ENCODE peak calls at places on chromosomes 16 and 17, in eight cellular contexts. B is fibroblast of lung, Q is astrocyte, K is neural progenitor cell, W is right lobe of liver, Y is uterus, X is AG10803, N is HCT116. A is an unnamed sample.
A peak's percentile ranks its signal among the peaks of the same experiment; 100 is the strongest.

GRCh38 chr16:71297252-71297651 is 8.1 kb upstream of the CMTR2 start:
- DNase-seq in W (no peak), N (no peak), Y (no peak), X (no peak), K (no peak), B (no peak), Q (no peak), A (no peak)

GRCh38 chr17:79981661-79982101 is 54.0 kb downstream of the TBC1D16 start:
- DNase-seq in W (peak; percentile 32), B (no peak), X (no peak), Y (no peak), K (peak; percentile 72), Q (no peak), N (no peak), A (no peak)

GRCh38 chr17:65137076-65137935 is at the start of gene RGS9:
- DNase-seq in Q (no peak), Y (peak; percentile 83), W (peak; percentile 89), K (peak; percentile 91), X (peak; percentile 45), N (peak; percentile 84), B (peak; percentile 57), A (peak; percentile 59)

GRCh38 chr17:7133424-7133823 is 18.8 kb upstream of the ASGR2 start:
- DNase-seq in N (no peak), Q (no peak), W (no peak), X (no peak), B (no peak), K (peak; percentile 79), Y (no peak), A (peak; percentile 14)

GRCh38 chr16:63527404-63527803 is 1491.2 kb upstream of the CDH8 start:
- DNase-seq in W (no peak), Y (no peak), N (no peak), X (no peak), K (no peak), B (no peak), Q (no peak), A (no peak)

GRCh38 chr17:5897320-5897911 is 172.8 kb upstream of the WSCD1 start:
- DNase-seq in K (peak; percentile 75), Y (no peak), Q (peak; percentile 4), W (no peak), B (no peak), X (no peak), N (no peak), A (no peak)

GRCh38 chr16:25213709-25214416 is 2.9 kb upstream of the AQP8 start:
- DNase-seq in Q (no peak), X (no peak), K (no peak), W (no peak), N (no peak), Y (no peak), B (no peak), A (no peak)

GRCh38 chr16:89378947-89379771 is 111.2 kb downstream of the ANKRD11 start:
- DNase-seq in N (no peak), W (peak; percentile 35), X (no peak), B (no peak), Y (no peak), Q (no peak), K (no peak), A (no peak)

GRCh38 chr16:72285728-72286127 is 113.8 kb upstream of the PMFBP1 start:
- DNase-seq in B (peak; percentile 54), K (no peak), N (no peak), Q (peak; percentile 14), Y (no peak), X (no peak), W (no peak), A (peak; percentile 69)

GRCh38 chr17:30104575-30105339 is 11.9 kb upstream of the NSRP1 start:
- DNase-seq in Q (peak; percentile 52), B (peak; percentile 83), Y (peak; percentile 80), N (peak; percentile 76), W (peak; percentile 68), K (peak; percentile 95), X (peak; percentile 80), A (peak; percentile 85)

GRCh38 chr16:81585785-81586184 is 141.2 kb downstream of the CMIP start:
- DNase-seq in X (no peak), K (peak; percentile 49), W (no peak), N (peak; percentile 64), Q (no peak), B (no peak), Y (no peak), A (peak; percentile 8)

GRCh38 chr17:82230627-82231311 is 1.9 kb downstream of the SLC16A3 start:
- DNase-seq in X (peak; percentile 85), Y (peak; percentile 82), N (no peak), Q (peak; percentile 60), W (peak; percentile 91), K (peak; percentile 88), B (peak; percentile 90), A (peak; percentile 95)
- TF ChIP-seq CTCF in X (peak; percentile 28), Y (peak; percentile 74), N (peak; percentile 54), Q (peak; percentile 4), W (peak; percentile 45), K (peak; percentile 58), B (peak; percentile 29), A (peak; percentile 46)

GRCh38 chr16:50946606-50947005 is 204.5 kb downstream of the SALL1 start:
- DNase-seq in N (no peak), K (no peak), Q (no peak), X (no peak), Y (no peak), B (no peak), W (no peak), A (no peak)

GRCh38 chr16:50946098-50946497 is 204.2 kb downstream of the CYLD start:
- DNase-seq in K (no peak), Q (no peak), Y (no peak), X (no peak), N (no peak), B (no peak), W (no peak), A (no peak)

GRCh38 chr16:50948268-50948667 is 202.8 kb downstream of the SALL1 start:
- DNase-seq in Y (no peak), Q (no peak), N (no peak), K (no peak), W (no peak), X (no peak), B (no peak), A (no peak)

GRCh38 chr16:50945136-50945535 is 203.2 kb downstream of the CYLD start:
- DNase-seq in K (no peak), Y (no peak), X (no peak), W (no peak), N (no peak), B (no peak), Q (no peak), A (no peak)

DNA sequence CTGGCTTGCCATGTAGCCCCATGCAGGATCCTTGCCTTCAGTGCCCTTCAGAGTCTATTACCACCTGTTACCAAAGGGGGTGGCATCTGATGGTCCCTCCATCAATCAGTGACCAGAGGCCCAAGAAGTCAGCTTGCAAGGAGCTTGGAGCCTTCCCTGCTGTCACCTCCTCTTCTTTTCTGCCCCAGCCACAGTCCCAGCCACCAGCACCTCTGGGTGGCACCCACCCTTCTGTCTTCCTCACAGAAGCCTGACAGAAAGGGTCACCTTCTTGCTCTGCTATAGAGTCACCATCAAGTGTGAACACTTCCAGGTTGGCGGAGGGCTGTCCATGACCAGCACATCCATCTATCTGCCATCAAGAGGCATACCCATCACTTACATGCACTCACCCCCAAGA is 203.2 kb downstream of the SALL1 start:
- DNase-seq in W (no peak), Y (no peak), N (no peak), X (no peak), K (no peak), Q (no peak), B (no peak), A (no peak)
- H3K4me3 ChIP-seq in W (no peak overlapping the region), Y (no peak overlapping the region), N (no peak overlapping the region), X (no peak overlapping the region), K (no peak overlapping the region), Q (no peak overlapping the region), B (no peak overlapping the region), A (no peak overlapping the region)

GRCh38 chr16:14199624-14200023 is 128.5 kb downstream of the MRTFB start:
- DNase-seq in N (no peak), B (peak; percentile 11), Q (peak; percentile 40), Y (no peak), X (peak; percentile 37), K (no peak), W (no peak), A (peak; percentile 49)

GRCh38 chr16:14199199-14199598 is 128.1 kb downstream of the MRTFB start:
- DNase-seq in Q (peak; percentile 4), K (no peak), B (no peak), W (no peak), N (no peak), X (no peak), Y (no peak), A (no peak)

GRCh38 chr16:14202095-14202494 is 131.0 kb downstream of the MRTFB start:
- DNase-seq in Y (no peak), B (no peak), K (no peak), W (no peak), Q (no peak), X (no peak), N (no peak), A (no peak)

GRCh38 chr16:14205666-14206065 is 134.5 kb downstream of the MRTFB start:
- DNase-seq in B (no peak), W (no peak), X (no peak), Y (no peak), N (no peak), Q (no peak), K (no peak), A (peak; percentile 88)

GRCh38 chr16:14202697-14203096 is 131.6 kb downstream of the MRTFB start:
- DNase-seq in N (peak; percentile 10), K (peak; percentile 23), B (peak; percentile 19), Y (no peak), W (no peak), Q (peak; percentile 21), X (no peak), A (peak; percentile 35)
- TF ChIP-seq CTCF in N (peak; percentile 36), K (peak; percentile 37), B (no peak), Y (no peak), W (peak; percentile 50), Q (peak; percentile 25), X (peak; percentile 33), A (peak; percentile 36)

DNA sequence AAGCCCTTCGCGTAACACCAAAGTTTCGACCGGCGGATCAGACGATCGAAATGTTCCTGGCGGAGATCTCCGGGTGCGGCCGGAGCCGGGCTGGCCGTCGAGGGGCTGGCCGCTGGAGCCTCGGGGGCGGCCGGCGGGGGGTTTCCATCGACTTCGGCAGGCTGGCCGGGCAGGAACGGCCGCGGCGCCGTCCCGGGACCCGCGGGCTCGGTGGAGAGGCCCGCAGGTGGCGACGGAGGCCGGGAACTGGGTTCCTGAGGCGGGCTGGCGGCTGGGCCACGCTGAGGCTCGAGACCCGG is 1.1 kb downstream of the EPOP start:
- DNase-seq in Y (no peak), N (no peak), W (peak; percentile 60), Q (no peak), K (peak; percentile 73), B (peak; percentile 6), X (no peak), A (no peak)
- H3K4me3 ChIP-seq in Y (peak overlapping the region; percentile 35), N (peak overlapping the region; percentile 77), W (peak overlapping the region; percentile 49), Q (no peak overlapping the region), K (peak overlapping the region; percentile 72), B (no peak overlapping the region), X (no peak overlapping the region), A (no peak overlapping the region)

DNA sequence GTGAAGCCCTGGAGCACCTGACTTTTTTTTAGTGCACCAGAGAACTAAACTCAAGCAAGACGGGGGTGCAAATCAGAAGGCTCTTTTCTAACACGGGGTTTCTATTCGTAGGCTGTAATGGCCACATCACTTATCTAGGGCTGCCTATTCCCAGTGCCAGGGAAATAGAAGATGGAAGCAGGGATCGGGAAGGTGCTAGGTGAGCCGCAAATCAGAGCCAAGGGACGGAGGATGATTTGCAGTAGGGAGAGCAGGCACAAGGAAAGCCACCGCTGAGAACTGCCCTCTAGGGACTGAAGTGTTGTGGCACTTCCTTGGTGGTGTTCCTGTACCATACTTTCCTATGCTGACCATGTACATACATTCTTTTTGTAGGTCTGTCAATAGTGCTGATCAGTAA is 7.8 kb upstream of the SLC46A1 start:
- DNase-seq in X (no peak), Y (no peak), N (no peak), K (no peak), B (no peak), Q (no peak), W (no peak), A (no peak)
- TF ChIP-seq CTCF in X (no peak), Y (no peak), N (no peak), K (no peak), B (no peak), Q (no peak), W (no peak), A (no peak)